ENCODE peak calls at places on chromosomes 1 and 21, in nine cellular contexts. One of them, this sample, is unnamed.

GRCh38 chr1:93814059-93814794 is 64.8 kb downstream of the DNTTIP2 start:
- DNase-seq in right cardiac atrium: peak
- DNase-seq in HuH-7.5: peak
- DNase-seq in posterior cingulate gyrus: no peak
- DNase-seq in left ventricle myocardium inferior: no peak
- DNase-seq in RWPE1: peak
- DNase-seq in activated T-cell treated with anti-CD3 and anti-CD28 coated beads for 1 hour: no peak
- DNase-seq in amygdala: peak
- DNase-seq in substantia nigra: no peak
- DNase-seq in this sample: peak

GRCh38 chr1:85274969-85275453 is 1.4 kb downstream of the BCL10 start:
- DNase-seq in right cardiac atrium: no peak
- DNase-seq in HuH-7.5: no peak
- DNase-seq in posterior cingulate gyrus: no peak
- DNase-seq in left ventricle myocardium inferior: no peak
- DNase-seq in RWPE1: peak
- DNase-seq in activated T-cell treated with anti-CD3 and anti-CD28 coated beads for 1 hour: no peak
- DNase-seq in amygdala: no peak
- DNase-seq in substantia nigra: no peak
- DNase-seq in this sample: no peak

GRCh38 chr1:47699492-47700220 is 261.8 kb downstream of the FOXD2 start:
- DNase-seq in right cardiac atrium: no peak
- DNase-seq in HuH-7.5: no peak
- DNase-seq in posterior cingulate gyrus: no peak
- DNase-seq in left ventricle myocardium inferior: no peak
- DNase-seq in RWPE1: no peak
- DNase-seq in activated T-cell treated with anti-CD3 and anti-CD28 coated beads for 1 hour: no peak
- DNase-seq in amygdala: no peak
- DNase-seq in substantia nigra: no peak
- DNase-seq in this sample: no peak

GRCh38 chr1:96049759-96050409 is 671.7 kb upstream of the PTBP2 start:
- DNase-seq in right cardiac atrium: no peak
- DNase-seq in HuH-7.5: no peak
- DNase-seq in posterior cingulate gyrus: no peak
- DNase-seq in left ventricle myocardium inferior: no peak
- DNase-seq in RWPE1: no peak
- DNase-seq in activated T-cell treated with anti-CD3 and anti-CD28 coated beads for 1 hour: no peak
- DNase-seq in amygdala: no peak
- DNase-seq in substantia nigra: no peak
- DNase-seq in this sample: no peak

GRCh38 chr1:199684686-199685273 is 342.7 kb upstream of the NR5A2 start:
- DNase-seq in right cardiac atrium: peak
- DNase-seq in HuH-7.5: peak
- DNase-seq in posterior cingulate gyrus: no peak
- DNase-seq in left ventricle myocardium inferior: no peak
- DNase-seq in RWPE1: peak
- DNase-seq in activated T-cell treated with anti-CD3 and anti-CD28 coated beads for 1 hour: no peak
- DNase-seq in amygdala: no peak
- DNase-seq in substantia nigra: no peak
- DNase-seq in this sample: no peak

GRCh38 chr1:3375256-3375655 is 79.2 kb upstream of the ARHGEF16 start:
- DNase-seq in right cardiac atrium: peak
- DNase-seq in HuH-7.5: no peak
- DNase-seq in posterior cingulate gyrus: no peak
- DNase-seq in left ventricle myocardium inferior: no peak
- DNase-seq in RWPE1: no peak
- DNase-seq in activated T-cell treated with anti-CD3 and anti-CD28 coated beads for 1 hour: no peak
- DNase-seq in amygdala: no peak
- DNase-seq in substantia nigra: no peak
- DNase-seq in this sample: no peak

GRCh38 chr1:161502641-161503393 is 2.4 kb upstream of the FCGR2A start:
- DNase-seq in right cardiac atrium: no peak
- DNase-seq in HuH-7.5: no peak
- DNase-seq in posterior cingulate gyrus: no peak
- DNase-seq in left ventricle myocardium inferior: no peak
- DNase-seq in RWPE1: no peak
- DNase-seq in activated T-cell treated with anti-CD3 and anti-CD28 coated beads for 1 hour: no peak
- DNase-seq in amygdala: no peak
- DNase-seq in substantia nigra: no peak
- DNase-seq in this sample: no peak

GRCh38 chr21:14685568-14685967 is 139.5 kb upstream of the SAMSN1 start:
- DNase-seq in right cardiac atrium: no peak
- DNase-seq in HuH-7.5: no peak
- DNase-seq in posterior cingulate gyrus: no peak
- DNase-seq in left ventricle myocardium inferior: no peak
- DNase-seq in RWPE1: no peak
- DNase-seq in activated T-cell treated with anti-CD3 and anti-CD28 coated beads for 1 hour: no peak
- DNase-seq in amygdala: no peak
- DNase-seq in substantia nigra: no peak
- DNase-seq in this sample: no peak